ENCODE peak calls at places on chromosome 2, in eight cellular contexts. O is cardiac fibroblast; J is tibial artery; L is GM10248; V is Calu3; A is heart left ventricle; M is breast epithelium; U is CD8-positive, alpha-beta T cell. I is an unnamed sample.
A peak's percentile ranks its signal among the peaks of the same experiment; 100 is the strongest.

GRCh38 chr2:170235860-170236638 is 58.1 kb downstream of the MYO3B start:
- DNase-seq in O (peak; percentile 58), J (no peak), L (peak; percentile 45), V (peak; percentile 45), A (no peak), M (no peak), U (no peak), I (peak; percentile 76)

GRCh38 chr2:9112079-9112721 is 94.4 kb upstream of the ASAP2 start:
- DNase-seq in O (peak; percentile 85), J (peak; percentile 65), L (no peak), V (peak; percentile 47), A (no peak), M (no peak), U (no peak), I (no peak)

GRCh38 chr2:11796190-11797171 is 50.0 kb downstream of the LPIN1 start:
- DNase-seq in O (peak; percentile 30), J (peak; percentile 45), L (no peak), V (no peak), A (no peak), M (no peak), U (no peak), I (no peak)

GRCh38 chr2:218395456-218395825 is 4.2 kb upstream of the CTDSP1 start:
- DNase-seq in O (no peak), J (peak; percentile 26), L (no peak), V (no peak), A (peak; percentile 51), M (no peak), U (no peak), I (no peak)

GRCh38 chr2:73295751-73296400 is 2.5 kb upstream of the EGR4 start:
- DNase-seq in O (no peak), J (no peak), L (no peak), V (peak; percentile 15), A (no peak), M (no peak), U (no peak), I (no peak)

GRCh38 chr2:233424028-233424951 is 70.0 kb downstream of the DGKD start:
- DNase-seq in O (peak; percentile 48), J (peak; percentile 76), L (no peak), V (no peak), A (peak; percentile 83), M (peak; percentile 67), U (no peak), I (no peak)

GRCh38 chr2:218387369-218388194 is 5.5 kb downstream of the SLC11A1 start:
- DNase-seq in O (peak; percentile 79), J (no peak), L (no peak), V (no peak), A (peak; percentile 52), M (no peak), U (peak; percentile 64), I (peak; percentile 41)

GRCh38 chr2:218448934-218449333 is 30.0 kb downstream of the VIL1 start:
- DNase-seq in O (no peak), J (no peak), L (no peak), V (peak; percentile 38), A (no peak), M (no peak), U (no peak), I (no peak)

GRCh38 chr2:117980381-117980780 is 33.5 kb downstream of the CCDC93 start:
- DNase-seq in O (peak; percentile 44), J (no peak), L (no peak), V (no peak), A (no peak), M (no peak), U (no peak), I (no peak)

GRCh38 chr2:58569460-58570185 is 328.5 kb upstream of the FANCL start:
- DNase-seq in O (no peak), J (no peak), L (peak; percentile 13), V (peak; percentile 17), A (no peak), M (no peak), U (no peak), I (no peak)

GRCh38 chr2:9099341-9099751 is 95.9 kb upstream of the MBOAT2 start:
- DNase-seq in O (no peak), J (no peak), L (peak; percentile 54), V (no peak), A (no peak), M (no peak), U (no peak), I (no peak)

GRCh38 chr2:214484701-214485100 is 73.8 kb downstream of the VWC2L start:
- DNase-seq in O (no peak), J (no peak), L (no peak), V (no peak), A (no peak), M (no peak), U (no peak), I (no peak)

GRCh38 chr2:195610708-195611107 is 46.3 kb upstream of the SLC39A10 start:
- DNase-seq in O (no peak), J (no peak), L (no peak), V (no peak), A (no peak), M (no peak), U (no peak), I (no peak)

GRCh38 chr2:220847587-220847986 is 724.5 kb downstream of the EPHA4 start:
- DNase-seq in O (peak; percentile 25), J (no peak), L (no peak), V (peak; percentile 35), A (no peak), M (no peak), U (no peak), I (no peak)

GRCh38 chr2:157952548-157952947 is 76.4 kb upstream of the ACVR1 start:
- DNase-seq in O (no peak), J (no peak), L (no peak), V (no peak), A (no peak), M (no peak), U (no peak), I (no peak)

GRCh38 chr2:186209532-186209931 is 276.5 kb upstream of the ZC3H15 start:
- DNase-seq in O (no peak), J (no peak), L (no peak), V (no peak), A (no peak), M (no peak), U (no peak), I (no peak)

GRCh38 chr2:54516842-54517241 is 60.7 kb downstream of the SPTBN1 start:
- DNase-seq in O (no peak), J (no peak), L (no peak), V (no peak), A (no peak), M (no peak), U (no peak), I (no peak)

GRCh38 chr2:174633621-174633927 is 36.0 kb upstream of the WIPF1 start:
- DNase-seq in O (peak; percentile 33), J (no peak), L (no peak), V (no peak), A (no peak), M (no peak), U (no peak), I (peak; percentile 25)

GRCh38 chr2:227545990-227546389 is 52.7 kb upstream of the SCYGR2 start:
- DNase-seq in O (no peak), J (no peak), L (no peak), V (peak; percentile 11), A (no peak), M (no peak), U (peak; percentile 31), I (peak; percentile 6)
- TF ChIP-seq CTCF in O (peak; percentile 22), J (no peak), L (no peak), V (no peak), A (no peak), M (no peak), U (no peak), I (no peak)

DNA sequence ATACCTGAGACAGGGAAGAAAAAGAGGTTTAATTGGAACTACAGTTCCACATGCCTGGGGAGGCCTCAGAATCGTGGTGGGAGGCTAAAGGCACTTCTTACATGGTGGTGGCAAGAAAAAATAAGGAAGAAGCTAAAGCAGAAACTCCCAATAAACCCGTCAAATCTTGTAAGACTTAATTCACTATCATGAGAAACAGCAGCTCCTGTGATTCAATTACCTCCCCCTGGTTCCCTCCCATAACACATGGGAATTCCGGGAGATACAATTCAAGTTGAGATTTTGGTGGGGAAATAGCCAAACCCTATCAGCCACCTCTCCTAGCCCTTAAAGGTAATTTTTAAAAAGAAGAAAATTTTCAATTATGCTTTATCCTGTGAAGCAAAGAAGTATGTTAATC is 728.8 kb downstream of the RNF144A start:
- DNase-seq in O (no peak), J (no peak), L (no peak), V (no peak), A (no peak), M (no peak), U (no peak), I (no peak)
- TF ChIP-seq CTCF in O (no peak), J (no peak), L (no peak), V (no peak), A (no peak), M (no peak), U (no peak), I (no peak)

GRCh38 chr2:237167038-237167437 is 81.3 kb downstream of the COPS8 start:
- DNase-seq in O (no peak), J (no peak), L (no peak), V (no peak), A (no peak), M (no peak), U (no peak), I (no peak)

GRCh38 chr2:237164474-237165047 is 78.9 kb downstream of the COPS8 start:
- DNase-seq in O (no peak), J (no peak), L (no peak), V (no peak), A (no peak), M (no peak), U (no peak), I (no peak)

GRCh38 chr2:237167934-237168333 is 82.2 kb downstream of the COPS8 start:
- DNase-seq in O (no peak), J (no peak), L (no peak), V (no peak), A (no peak), M (no peak), U (no peak), I (no peak)

GRCh38 chr2:237162959-237163358 is 77.3 kb downstream of the COPS8 start:
- DNase-seq in O (no peak), J (no peak), L (no peak), V (no peak), A (no peak), M (no peak), U (no peak), I (no peak)

GRCh38 chr2:237165405-237166276 is 80.0 kb downstream of the COPS8 start:
- DNase-seq in O (peak; percentile 63), J (no peak), L (no peak), V (peak; percentile 52), A (no peak), M (no peak), U (no peak), I (peak; percentile 31)
- TF ChIP-seq CTCF in O (peak; percentile 71), J (no peak), L (peak; percentile 24), V (peak; percentile 62), A (peak; percentile 27), M (peak; percentile 25), U (no peak), I (peak; percentile 46)

DNA sequence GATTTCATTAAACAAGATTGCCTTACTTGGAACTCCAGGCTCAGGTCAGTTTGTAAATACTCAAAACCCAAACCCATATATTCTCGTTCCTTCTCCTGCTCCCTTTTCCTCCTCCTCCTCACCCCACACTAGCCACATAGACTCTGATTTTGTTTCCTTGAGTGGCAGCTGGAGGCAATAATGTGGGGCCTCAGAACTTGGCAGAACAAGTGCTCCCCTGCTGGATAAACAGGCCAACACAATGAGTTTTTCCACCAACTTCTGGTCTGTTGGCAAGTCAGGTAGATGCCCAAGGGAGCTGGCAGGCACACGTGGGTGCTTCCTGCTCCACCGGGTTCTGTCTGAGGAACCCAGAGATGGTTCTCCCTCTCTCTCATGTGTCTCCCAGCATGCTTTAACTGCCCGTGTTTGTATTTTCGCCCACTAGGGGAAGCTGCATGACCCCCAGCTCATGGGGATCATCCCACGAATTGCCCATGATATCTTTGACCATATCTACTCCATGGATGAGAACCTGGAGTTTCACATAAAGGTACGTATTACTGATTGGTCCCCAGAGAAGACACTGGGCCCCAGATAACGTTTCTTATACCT is 61.9 kb downstream of the KIF5C start:
- DNase-seq in O (no peak), J (no peak), L (no peak), V (no peak), A (no peak), M (no peak), U (no peak), I (no peak)
- TF ChIP-seq CTCF in O (no peak), J (no peak), L (no peak), V (no peak), A (no peak), M (no peak), U (no peak), I (peak; percentile 20)

I was measured in endothelial cell.